ENCODE peak calls at places on chromosomes 16 and 17, in five cellular contexts. X, W, N, S and I are unnamed samples.

GRCh38 chr16:11093578-11094074 is 149.3 kb downstream of the CLEC16A start:
- DNase-seq in X (no peak), N (no peak), W (no peak), S (no peak), I (no peak)

GRCh38 chr17:40551091-40551873 is 14.0 kb downstream of the CCR7 start:
- DNase-seq in S (no peak), X (no peak), N (no peak), W (peak), I (no peak)

GRCh38 chr16:73523209-73523608 is 475.3 kb upstream of the ZFHX3 start:
- DNase-seq in N (no peak), X (no peak), W (no peak), S (no peak), I (no peak)

GRCh38 chr16:62664566-62664965 is 628.3 kb upstream of the CDH8 start:
- DNase-seq in S (no peak), N (no peak), W (no peak), X (no peak), I (no peak)

GRCh38 chr16:49748322-49748721 is 107.6 kb downstream of the ZNF423 start:
- DNase-seq in S (no peak), W (no peak), X (no peak), N (no peak), I (peak)

GRCh38 chr17:17422217-17422610 is 54.6 kb upstream of the MED9 start:
- DNase-seq in N (no peak), S (no peak), X (no peak), W (no peak), I (no peak)

GRCh38 chr16:30728904-30729672 is 19.1 kb upstream of the PHKG2 start:
- DNase-seq in W (no peak), S (no peak), N (no peak), X (no peak), I (no peak)

GRCh38 chr17:21464611-21465021 is 88.5 kb downstream of the KCNJ12 start:
- DNase-seq in N (no peak), X (peak), W (no peak), S (no peak), I (no peak)

GRCh38 chr17:6508026-6508425 is 48.3 kb downstream of the PITPNM3 start:
- DNase-seq in S (no peak), W (no peak), N (no peak), X (no peak), I (no peak)

GRCh38 chr16:84914273-84914672 is 94.5 kb downstream of the CRISPLD2 start:
- DNase-seq in S (no peak), N (no peak), W (no peak), X (no peak), I (no peak)

GRCh38 chr16:997440-998051 is 16.0 kb downstream of the SOX8 start:
- DNase-seq in S (no peak), N (no peak), W (no peak), X (no peak), I (no peak)

GRCh38 chr17:62775876-62776275 is 32.2 kb downstream of the MARCHF10 start:
- DNase-seq in X (no peak), S (no peak), N (no peak), W (no peak), I (no peak)

DNA sequence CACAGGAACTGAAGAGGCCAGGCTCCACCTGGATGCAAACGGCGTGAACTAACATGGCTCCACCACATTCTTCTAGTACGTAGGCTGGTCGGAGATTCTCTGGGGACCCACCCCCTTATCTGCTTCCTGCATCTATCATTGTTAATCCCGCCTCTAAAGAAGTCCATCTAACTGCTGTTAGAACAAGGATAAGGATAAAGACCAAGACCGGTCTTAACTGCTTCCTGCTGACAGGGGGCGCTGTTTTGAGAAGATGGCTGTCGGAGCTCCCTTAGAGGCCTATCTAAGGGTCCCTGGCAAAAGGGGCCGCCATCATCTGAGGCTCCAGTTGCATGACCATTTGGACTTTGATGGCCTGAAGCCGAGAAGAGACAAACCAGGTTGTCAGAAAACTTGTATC is 25.8 kb upstream of the TNFSF12 start:
- DNase-seq in S (no peak), W (peak), N (peak), X (peak), I (peak)
- TF ChIP-seq RAD21 in S (peak), W (no peak), N (peak), X (peak), I (no peak)

GRCh38 chr16:56348168-56349085 is 76.9 kb downstream of the AMFR start:
- DNase-seq in S (no peak), X (no peak), W (no peak), N (no peak), I (no peak)
- TF ChIP-seq YY1 in S (no peak), X (no peak), W (no peak), N (no peak), I (no peak)

DNA sequence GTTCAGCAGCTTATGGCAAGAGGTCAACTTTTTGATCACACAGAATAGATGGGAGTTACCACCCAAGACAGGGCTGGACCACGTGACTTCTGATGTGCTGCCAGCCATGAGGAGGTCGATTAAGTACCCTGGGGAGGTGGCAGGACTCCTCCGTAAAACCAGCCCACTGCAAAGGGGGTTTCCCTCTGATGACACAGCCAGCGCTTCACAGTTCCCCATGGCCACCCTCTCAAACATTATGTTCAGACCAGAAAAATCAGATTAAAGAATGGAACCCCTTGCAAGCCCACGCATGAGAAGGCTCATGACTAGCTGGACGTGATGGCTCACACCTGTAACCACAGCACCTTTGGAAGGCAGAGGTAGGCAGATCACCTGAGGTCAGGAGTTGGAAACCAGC is 222.9 kb downstream of the CPPED1 start:
- DNase-seq in W (no peak), N (no peak), S (no peak), X (no peak), I (no peak)
- TF ChIP-seq SP1 in W (no peak), N (no peak), S (no peak), X (no peak), I (no peak)

GRCh38 chr16:55401036-55401435 is 77.0 kb downstream of the IRX6 start:
- DNase-seq in N (no peak), X (no peak), W (no peak), S (no peak), I (no peak)
- TF ChIP-seq RAD21 in N (no peak), X (no peak), W (no peak), S (no peak), I (no peak)

GRCh38 chr17:79532107-79532790 is 78.6 kb downstream of the RBFOX3 start:
- DNase-seq in X (no peak), W (no peak), N (no peak), S (no peak), I (no peak)

GRCh38 chr17:79530361-79531105 is 80.3 kb downstream of the RBFOX3 start:
- DNase-seq in N (no peak), S (no peak), W (no peak), X (no peak), I (no peak)

GRCh38 chr17:79529661-79530081 is 81.2 kb downstream of the RBFOX3 start:
- DNase-seq in X (no peak), N (no peak), S (no peak), W (no peak), I (no peak)

GRCh38 chr17:79531696-79532095 is 79.2 kb downstream of the RBFOX3 start:
- DNase-seq in N (no peak), X (no peak), S (no peak), W (no peak), I (no peak)

DNA sequence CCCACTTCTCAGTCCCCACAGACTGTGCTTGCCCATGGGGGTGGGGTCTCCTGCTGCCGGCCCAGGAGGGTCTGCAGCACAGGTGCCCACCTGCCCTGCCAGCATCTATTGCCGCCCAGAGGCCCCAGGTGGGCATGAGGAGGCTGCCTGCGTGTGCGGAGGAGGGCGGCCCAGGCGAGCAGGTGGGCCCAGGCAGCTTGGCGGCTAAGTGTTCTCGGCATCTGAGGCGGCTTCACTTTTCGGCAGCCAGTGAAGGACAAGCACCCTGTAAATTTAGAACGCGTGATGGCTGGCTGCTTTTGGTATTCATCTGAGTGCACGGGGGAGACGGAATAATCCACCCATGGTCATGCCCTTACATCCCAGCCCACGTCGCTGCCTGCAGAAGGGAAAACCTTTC is 79.7 kb downstream of the RBFOX3 start:
- DNase-seq in X (no peak), W (no peak), N (no peak), S (no peak), I (no peak)
- TF ChIP-seq YY1 in X (no peak), W (no peak), N (no peak), S (no peak), I (no peak)

GRCh38 chr17:28534740-28535375 is 17.6 kb downstream of the UNC119 start:
- DNase-seq in W (no peak), N (peak), S (no peak), X (no peak), I (no peak)
- TF ChIP-seq SP1 in W (no peak), N (no peak), S (no peak), X (no peak), I (no peak)

GRCh38 chr17:36755586-36755985 is 154.2 kb downstream of the MRM1 start:
- DNase-seq in X (peak), N (peak), S (no peak), W (peak), I (peak)
- TF ChIP-seq RAD21 in X (peak), N (peak), S (peak), W (no peak), I (peak)